ENCODE peak calls at places on chromosomes 16 and 17, in four cellular contexts. Z, F, V and E are unnamed samples.

GRCh38 chr16:50696575-50697420 is 3.4 kb downstream of the NOD2 start:
- DNase-seq in Z (peak; percentile 78), F (peak; percentile 55), V (peak; percentile 82), E (no peak)

GRCh38 chr16:71966932-71967331 is 33.3 kb downstream of the PKD1L3 start:
- DNase-seq in Z (no peak), F (no peak), V (no peak), E (no peak)

GRCh38 chr16:71700822-71701221 is 23.7 kb downstream of the PHLPP2 start:
- DNase-seq in Z (no peak), F (no peak), V (no peak), E (no peak)

GRCh38 chr17:40720904-40721303 is 17.4 kb upstream of the KRT24 start:
- DNase-seq in Z (no peak), F (no peak), V (no peak), E (no peak)

GRCh38 chr17:42720996-42721583 is 23.8 kb downstream of the EZH1 start:
- DNase-seq in Z (peak; percentile 83), F (peak; percentile 60), V (no peak), E (peak; percentile 87)

GRCh38 chr16:53745126-53745525 is 41.2 kb downstream of the FTO start:
- DNase-seq in Z (no peak), F (no peak), V (no peak), E (no peak)

GRCh38 chr17:27802962-27803680 is 2.8 kb upstream of the NOS2 start:
- DNase-seq in Z (no peak), F (no peak), V (no peak), E (no peak)

GRCh38 chr17:36608794-36609497 is 7.6 kb downstream of the MRM1 start:
- DNase-seq in Z (no peak), F (peak; percentile 73), V (no peak), E (peak; percentile 76)

GRCh38 chr16:2836646-2837508 is 6.8 kb downstream of the ZG16B start:
- DNase-seq in Z (no peak), F (no peak), V (no peak), E (no peak)

GRCh38 chr16:71369494-71369893 is 11.0 kb downstream of the CALB2 start:
- DNase-seq in Z (no peak), F (no peak), V (no peak), E (no peak)

GRCh38 chr16:67022531-67023214 is 6.3 kb upstream of the CBFB start:
- DNase-seq in Z (no peak), F (no peak), V (no peak), E (no peak)

GRCh38 chr17:15945493-15946209 is 721 bp downstream of the ADORA2B start:
- DNase-seq in Z (no peak), F (peak; percentile 47), V (no peak), E (peak; percentile 36)

GRCh38 chr17:35127751-35128514 is 6.5 kb downstream of the FNDC8 start:
- DNase-seq in Z (no peak), F (no peak), V (no peak), E (no peak)

GRCh38 chr16:70432800-70433455 is 6.0 kb downstream of the ST3GAL2 start:
- DNase-seq in Z (no peak), F (no peak), V (no peak), E (no peak)

GRCh38 chr17:43814714-43815113 is 18.2 kb downstream of the MPP3 start:
- DNase-seq in Z (no peak), F (no peak), V (no peak), E (no peak)
- TF ChIP-seq JUNB in Z (no peak), F (no peak), V (no peak), E (no peak)

GRCh38 chr17:63447688-63448005 is 1.5 kb upstream of the CYB561 start:
- DNase-seq in Z (no peak), F (peak; percentile 52), V (no peak), E (no peak)

GRCh38 chr17:63445065-63445464 is 1.0 kb downstream of the CYB561 start:
- DNase-seq in Z (no peak), F (no peak), V (no peak), E (no peak)

GRCh38 chr17:63446981-63447687 is 1.0 kb upstream of the CYB561 start:
- DNase-seq in Z (no peak), F (peak; percentile 80), V (no peak), E (peak; percentile 77)

GRCh38 chr17:63445571-63446217 is 412 bp downstream of the CYB561 start:
- DNase-seq in Z (no peak), F (peak; percentile 88), V (no peak), E (peak; percentile 72)

DNA sequence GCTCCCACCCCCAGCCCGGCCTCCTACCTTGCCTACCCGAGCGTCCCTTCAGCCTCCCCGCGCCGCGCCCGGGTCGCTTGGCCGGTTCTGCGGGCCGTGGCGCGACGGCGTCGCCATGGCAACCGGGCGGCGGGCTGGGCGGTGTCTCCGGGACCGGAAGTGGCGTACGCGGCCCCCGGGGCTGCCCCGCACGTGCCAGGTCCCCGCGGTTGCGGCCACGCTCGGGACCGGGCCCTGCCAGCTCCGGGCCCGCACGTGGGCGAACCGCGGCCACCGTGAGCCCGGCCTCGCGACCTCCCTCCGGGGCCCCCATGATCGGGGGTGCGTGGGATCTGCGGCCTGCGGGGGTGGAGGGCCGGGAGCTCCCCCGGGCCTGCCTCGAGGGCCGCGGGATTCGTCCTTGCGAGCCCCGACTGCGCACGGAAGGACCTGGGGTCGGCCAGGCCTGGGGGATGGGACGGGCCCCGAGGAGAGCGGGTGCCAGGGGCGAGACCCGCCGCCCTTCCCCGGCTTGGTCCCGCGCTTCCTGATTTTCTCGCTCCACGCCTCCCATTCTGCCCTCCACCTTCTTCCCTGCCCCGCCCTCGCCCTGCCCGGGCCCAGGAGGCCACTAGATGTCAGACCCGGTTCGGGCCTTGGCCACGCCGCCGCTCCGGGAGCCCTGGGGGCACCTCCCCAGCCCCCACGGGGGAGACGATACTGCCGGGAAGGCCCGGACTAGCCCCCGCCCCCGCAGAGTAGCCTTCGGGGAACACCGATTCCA is at the start of gene CYB561:
- DNase-seq in Z (no peak), F (peak; percentile 93), V (no peak), E (peak; percentile 82)
- TF ChIP-seq CREB1 in Z (no peak), F (peak; percentile 35), V (peak; percentile 57), E (peak; percentile 85)

GRCh38 chr16:31330553-31330890 is 24.5 kb upstream of the ITGAX start:
- DNase-seq in Z (no peak), F (no peak), V (no peak), E (peak; percentile 29)
- TF ChIP-seq EZH2 in Z (peak; percentile 68), F (no peak), V (no peak), E (no peak)

DNA sequence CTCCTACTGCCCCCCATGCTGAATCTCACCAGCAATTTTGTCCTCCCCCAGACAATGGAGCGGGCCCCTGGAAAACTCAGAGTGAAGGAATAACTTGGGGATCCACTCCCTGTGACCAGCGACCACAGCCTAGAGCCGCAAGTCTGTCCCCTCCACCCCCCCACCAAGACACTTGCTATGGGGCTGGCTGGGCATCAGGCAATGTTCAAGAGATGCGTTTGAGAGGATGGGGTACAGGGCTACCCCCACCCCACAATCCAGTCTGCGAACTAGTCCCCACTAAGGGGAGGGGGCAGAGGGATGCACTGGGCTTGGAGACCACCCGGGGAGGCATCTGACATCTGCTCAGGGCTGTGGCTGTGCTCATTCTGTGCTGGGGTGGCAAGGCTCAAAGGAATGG is 2.4 kb downstream of the PPL start:
- DNase-seq in Z (no peak), F (no peak), V (no peak), E (no peak)
- TF ChIP-seq JUNB in Z (no peak), F (no peak), V (no peak), E (no peak)

GRCh38 chr16:87318158-87318644 is 1.0 kb upstream of the C16orf95 start:
- DNase-seq in Z (peak; percentile 57), F (peak; percentile 30), V (no peak), E (no peak)
- TF ChIP-seq CREB1 in Z (no peak), F (no peak), V (no peak), E (no peak)

GRCh38 chr17:79831367-79832210 is 7.7 kb downstream of the CBX4 start:
- DNase-seq in Z (peak; percentile 73), F (peak; percentile 89), V (no peak), E (peak; percentile 73)

GRCh38 chr17:79833110-79833450 is 6.2 kb downstream of the CBX4 start:
- DNase-seq in Z (no peak), F (no peak), V (no peak), E (no peak)

GRCh38 chr17:79833744-79834574 is 5.3 kb downstream of the CBX4 start:
- DNase-seq in Z (no peak), F (peak; percentile 43), V (no peak), E (peak; percentile 62)

GRCh38 chr17:79830763-79831366 is 8.4 kb downstream of the CBX4 start:
- DNase-seq in Z (peak; percentile 51), F (peak; percentile 39), V (no peak), E (no peak)

GRCh38 chr17:79832211-79833109 is 6.8 kb downstream of the CBX4 start:
- DNase-seq in Z (peak; percentile 85), F (peak; percentile 66), V (no peak), E (peak; percentile 79)
- TF ChIP-seq EZH2 in Z (no peak), F (no peak), V (no peak), E (peak; percentile 61)

DNA sequence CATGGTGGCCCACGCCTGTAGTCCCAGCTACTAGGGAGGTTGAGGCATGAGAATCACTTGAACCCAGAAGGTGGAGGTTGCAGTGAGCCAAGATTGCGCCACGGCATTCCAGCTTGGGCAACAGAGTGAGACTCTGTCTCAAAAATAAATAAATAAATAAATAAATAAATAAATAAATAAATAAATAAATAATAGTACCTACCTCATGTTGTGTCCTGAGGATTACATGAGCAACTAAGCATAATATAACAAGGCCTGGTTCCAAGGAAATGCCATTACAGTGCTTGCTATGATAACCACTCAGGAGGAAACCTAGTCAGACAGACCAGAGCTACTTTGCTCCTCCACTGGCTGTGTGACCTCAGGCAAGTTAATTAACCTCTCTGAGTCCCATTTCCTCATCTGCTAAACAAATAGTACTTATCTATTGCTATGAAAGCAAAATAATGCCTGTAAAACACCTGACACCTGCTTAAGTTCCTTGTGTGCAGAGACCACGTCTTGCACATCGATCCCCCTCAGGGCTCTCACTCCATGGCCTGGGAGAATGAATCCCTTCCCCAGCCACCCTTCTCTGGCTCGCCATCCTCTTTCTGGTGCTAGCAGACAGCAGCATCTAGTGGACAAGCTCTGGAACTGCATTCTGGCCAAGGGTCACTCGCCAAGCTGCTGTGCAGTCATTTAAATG is 7.5 kb downstream of the EPOP start:
- DNase-seq in Z (peak; percentile 79), F (peak; percentile 82), V (no peak), E (peak; percentile 91)
- TF ChIP-seq JUNB in Z (no peak), F (no peak), V (no peak), E (no peak)

GRCh38 chr17:75755205-75755901 is 9.6 kb downstream of the GALK1 start:
- DNase-seq in Z (no peak), F (no peak), V (no peak), E (no peak)
- TF ChIP-seq CREB1 in Z (no peak), F (no peak), V (no peak), E (no peak)

DNA sequence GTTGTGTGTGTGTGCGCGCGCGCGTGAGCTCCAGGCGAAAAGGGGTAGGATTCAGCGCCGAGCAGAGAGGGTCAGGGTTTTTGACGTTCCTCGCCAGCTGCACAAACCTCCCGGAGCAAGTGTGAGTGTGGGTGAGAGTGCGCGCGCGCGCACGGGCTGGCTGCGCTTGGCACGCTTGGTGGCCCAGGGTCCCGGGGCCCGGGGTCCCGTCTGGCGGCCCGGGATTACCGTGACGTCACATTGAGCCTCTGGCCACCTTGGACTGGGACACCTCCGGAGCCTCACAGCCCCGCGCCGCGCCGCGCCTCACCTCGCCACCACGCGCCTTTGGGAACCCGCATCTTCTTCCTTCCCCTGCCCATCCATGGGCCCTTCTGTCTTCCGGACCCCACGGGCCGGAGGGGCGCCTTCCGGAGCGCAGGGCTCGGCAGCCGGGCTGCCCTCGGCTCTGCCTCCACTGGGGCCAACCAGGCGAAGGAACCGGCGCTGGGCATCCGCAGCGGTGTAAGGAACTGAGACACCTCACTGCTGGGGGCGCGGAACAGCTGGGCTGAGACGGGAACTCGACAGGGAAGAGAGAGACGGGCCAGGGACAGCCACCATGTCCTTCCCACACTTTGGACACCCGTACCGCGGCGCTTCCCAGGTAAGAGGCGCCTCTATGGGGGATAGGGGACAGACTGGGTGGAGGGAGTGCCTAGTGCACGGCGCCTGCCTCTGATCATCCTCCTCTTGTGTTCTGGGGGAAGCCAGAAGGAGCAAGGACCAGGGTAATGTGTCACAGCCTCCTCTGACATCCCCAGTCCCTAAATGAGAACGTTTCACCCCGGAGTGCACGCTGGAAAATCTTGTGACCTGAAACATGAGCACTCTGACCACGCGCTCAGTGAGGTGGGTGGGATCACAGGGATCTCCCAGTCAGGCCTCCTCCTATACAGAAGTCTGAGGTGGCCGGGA is 766 bp downstream of the IRX6 start:
- DNase-seq in Z (no peak), F (no peak), V (no peak), E (peak; percentile 49)
- TF ChIP-seq EZH2 in Z (no peak), F (no peak), V (no peak), E (peak; percentile 72)